ENCODE peak calls at places on chromosome 11, in seven cellular contexts. S, G, V, U, Q, T and I are unnamed samples.

GRCh38 chr11:77122576-77123212 is 5.4 kb upstream of the MYO7A start:
- DNase-seq in G (no peak), T (no peak), Q (no peak), V (no peak), S (no peak), U (no peak), I (no peak)

GRCh38 chr11:2769779-2770555 is 70.2 kb upstream of the KCNQ1OT1 start:
- DNase-seq in U (no peak), G (no peak), S (no peak), T (peak), V (no peak), Q (no peak), I (no peak)

GRCh38 chr11:15770798-15771414 is 585.4 kb downstream of the SOX6 start:
- DNase-seq in U (no peak), G (no peak), T (peak), V (no peak), Q (no peak), S (no peak), I (peak)

GRCh38 chr11:122342089-122342749 is 226.2 kb upstream of the BLID start:
- DNase-seq in S (no peak), T (no peak), V (no peak), U (no peak), G (no peak), Q (no peak), I (no peak)

GRCh38 chr11:62928011-62928410 is 6.8 kb upstream of the CHRM1 start:
- DNase-seq in U (no peak), V (no peak), S (no peak), G (no peak), T (peak), Q (no peak), I (no peak)

GRCh38 chr11:66081505-66081904 is 11.4 kb downstream of the PACS1 start:
- DNase-seq in Q (peak), G (peak), S (peak), V (no peak), U (peak), T (no peak), I (no peak)

GRCh38 chr11:100515087-100515486 is 172.0 kb upstream of the ARHGAP42 start:
- DNase-seq in S (no peak), U (no peak), Q (no peak), T (peak), G (no peak), V (peak), I (no peak)

GRCh38 chr11:11020747-11021149 is 162.9 kb upstream of the ZBED5 start:
- DNase-seq in S (no peak), T (no peak), G (no peak), V (no peak), Q (no peak), U (no peak), I (no peak)

GRCh38 chr11:35600439-35600838 is 17.8 kb upstream of the FJX1 start:
- DNase-seq in V (no peak), T (no peak), S (no peak), U (no peak), Q (no peak), G (no peak), I (no peak)

GRCh38 chr11:128548655-128549255 is 38.6 kb downstream of the ETS1 start:
- DNase-seq in U (peak), V (no peak), T (peak), Q (peak), S (no peak), G (peak), I (no peak)

GRCh38 chr11:76666408-76666807 is 4.1 kb downstream of the LRRC32 start:
- DNase-seq in G (no peak), T (peak), Q (no peak), S (no peak), U (no peak), V (no peak), I (no peak)

GRCh38 chr11:66653123-66653522 is 14.6 kb downstream of the RBM4 start:
- DNase-seq in V (no peak), S (no peak), G (no peak), Q (no peak), U (no peak), T (no peak), I (no peak)

GRCh38 chr11:35794850-35795249 is 132.3 kb downstream of the TRIM44 start:
- DNase-seq in V (no peak), T (no peak), G (no peak), U (no peak), S (no peak), Q (no peak), I (no peak)

GRCh38 chr11:127616171-127616570 is 615.6 kb upstream of the KIRREL3 start:
- DNase-seq in V (no peak), Q (no peak), U (no peak), S (no peak), T (no peak), G (no peak), I (no peak)

GRCh38 chr11:9787981-9788521 is 124.2 kb downstream of the SWAP70 start:
- DNase-seq in T (no peak), V (peak), G (no peak), Q (no peak), U (no peak), S (no peak), I (no peak)

GRCh38 chr11:68213135-68213515 is at the start of gene KMT5B:
- DNase-seq in Q (peak), V (no peak), S (peak), G (peak), T (peak), U (no peak), I (peak)

GRCh38 chr11:45017329-45017728 is 66.6 kb upstream of the TP53I11 start:
- DNase-seq in T (peak), U (no peak), Q (no peak), G (no peak), S (no peak), V (no peak), I (no peak)

GRCh38 chr11:67053896-67054850 is 2.5 kb upstream of the RHOD start:
- DNase-seq in V (no peak), Q (no peak), T (peak), U (peak), G (peak), S (peak), I (peak)

GRCh38 chr11:34639545-34639944 is 18.7 kb downstream of the EHF start:
- DNase-seq in G (no peak), U (no peak), V (no peak), T (no peak), Q (no peak), S (no peak), I (no peak)

GRCh38 chr11:86678823-86679222 is 6.4 kb upstream of the ME3 start:
- DNase-seq in V (no peak), G (no peak), S (no peak), T (peak), Q (no peak), U (no peak), I (no peak)

GRCh38 chr11:127074151-127074761 is 73.7 kb upstream of the KIRREL3 start:
- DNase-seq in V (peak), U (no peak), S (peak), T (peak), G (no peak), Q (no peak), I (peak)

GRCh38 chr11:16193897-16194381 is 162.4 kb downstream of the SOX6 start:
- DNase-seq in G (no peak), U (no peak), Q (no peak), T (no peak), S (no peak), V (no peak), I (no peak)

GRCh38 chr11:73248526-73249185 is 23.5 kb upstream of the P2RY6 start:
- DNase-seq in T (peak), G (no peak), V (no peak), U (no peak), S (no peak), Q (no peak), I (no peak)

GRCh38 chr11:130371004-130371590 is 56.4 kb upstream of the ZBTB44 start:
- DNase-seq in T (no peak), S (no peak), V (no peak), U (no peak), G (no peak), Q (no peak), I (no peak)

GRCh38 chr11:67484847-67485311 is 2.1 kb downstream of the AIP start:
- DNase-seq in T (peak), G (peak), V (no peak), Q (peak), S (no peak), U (peak), I (no peak)

GRCh38 chr11:85914425-85914824 is 59.2 kb downstream of the CCDC83 start:
- DNase-seq in T (no peak), S (no peak), Q (no peak), G (no peak), U (no peak), V (no peak), I (no peak)

GRCh38 chr11:89321401-89321800 is 143.7 kb downstream of the TYR start:
- DNase-seq in S (no peak), V (no peak), G (no peak), U (no peak), Q (no peak), T (no peak), I (no peak)

GRCh38 chr11:4677948-4678347 is 19.7 kb downstream of the OR51E2 start:
- DNase-seq in T (no peak), G (no peak), V (no peak), U (no peak), Q (no peak), S (peak), I (peak)

GRCh38 chr11:19723572-19724342 is 11.1 kb downstream of the NAV2 start:
- DNase-seq in S (no peak), V (peak), G (peak), U (peak), T (no peak), Q (peak), I (no peak)

GRCh38 chr11:132072880-132073213 is 702.4 kb downstream of the NTM start:
- DNase-seq in V (no peak), Q (no peak), S (no peak), T (no peak), G (no peak), U (no peak), I (no peak)

GRCh38 chr11:48013269-48013901 is 33.0 kb downstream of the PTPRJ start:
- DNase-seq in T (no peak), S (peak), V (no peak), U (peak), G (peak), Q (peak), I (no peak)

GRCh38 chr11:34256591-34256990 is 101.2 kb downstream of the ABTB2 start:
- DNase-seq in Q (no peak), G (no peak), U (no peak), S (no peak), T (no peak), V (no peak), I (peak)

GRCh38 chr11:113384551-113384950 is 3.0 kb upstream of the ANKK1 start:
- DNase-seq in S (peak), U (no peak), Q (no peak), V (peak), T (no peak), G (no peak), I (no peak)

GRCh38 chr11:84902445-84902844 is 724.7 kb downstream of the DLG2 start:
- DNase-seq in U (no peak), S (no peak), G (no peak), V (no peak), Q (no peak), T (no peak), I (no peak)